ENCODE peak calls at places on chromosome 6, in ten cellular contexts. F is keratinocyte, G is HL-60, U is heart left ventricle, V is DND-41, Z is heart right ventricle, L is HCT116, Y is stomach, Q is AG04450, S is psoas muscle. K is an unnamed sample.

GRCh38 chr6:37547564-37548061 is 47.9 kb upstream of the CCDC167 start:
- DNase-seq in U (no peak), G (no peak), Z (peak), Y (no peak), Q (no peak), V (no peak), L (no peak), F (peak), S (no peak), K (no peak)

GRCh38 chr6:19416811-19417210 is 420.4 kb upstream of the ID4 start:
- DNase-seq in L (no peak), Z (no peak), S (no peak), Y (no peak), G (no peak), F (no peak), V (no peak), U (no peak), Q (no peak), K (no peak)

GRCh38 chr6:21151178-21151956 is 442.2 kb upstream of the SOX4 start:
- DNase-seq in G (no peak), Q (no peak), Z (no peak), S (no peak), V (no peak), F (no peak), L (no peak), Y (no peak), U (no peak), K (no peak)

GRCh38 chr6:152309648-152310047 is 327.5 kb downstream of the SYNE1 start:
- DNase-seq in V (peak), Q (no peak), Y (peak), Z (no peak), L (no peak), F (no peak), G (no peak), U (no peak), S (no peak), K (no peak)

GRCh38 chr6:36578030-36578825 is 15.9 kb upstream of the SRSF3 start:
- DNase-seq in Z (no peak), F (no peak), S (no peak), V (no peak), U (no peak), Q (no peak), Y (no peak), G (no peak), L (no peak), K (no peak)

GRCh38 chr6:64013061-64013410 is 377.4 kb downstream of the PHF3 start:
- DNase-seq in L (no peak), S (no peak), F (no peak), V (no peak), U (no peak), Q (no peak), Y (no peak), G (no peak), Z (no peak), K (no peak)

GRCh38 chr6:135158397-135158796 is 22.7 kb upstream of the MYB start:
- DNase-seq in U (no peak), G (no peak), L (no peak), Z (no peak), S (no peak), Y (no peak), Q (no peak), F (no peak), V (no peak), K (no peak)

GRCh38 chr6:151663559-151663958 is 143.9 kb upstream of the ESR1 start:
- DNase-seq in V (no peak), G (no peak), U (no peak), L (no peak), Z (no peak), Q (no peak), F (no peak), Y (no peak), S (no peak), K (no peak)

GRCh38 chr6:35092362-35093117 is 48.6 kb downstream of the TCP11 start:
- DNase-seq in S (peak), L (no peak), G (no peak), F (no peak), Y (no peak), Q (peak), Z (no peak), U (no peak), V (no peak), K (peak)

GRCh38 chr6:45951771-45952529 is 63.7 kb downstream of the CLIC5 start:
- DNase-seq in Y (no peak), L (no peak), F (no peak), S (no peak), V (no peak), Z (no peak), G (no peak), Q (no peak), U (no peak), K (no peak)

GRCh38 chr6:73585566-73586415 is 65.0 kb upstream of the EEF1A1 start:
- DNase-seq in S (no peak), U (no peak), Z (peak), Y (peak), G (peak), L (peak), V (peak), F (no peak), Q (peak), K (no peak)

GRCh38 chr6:26197736-26198625 is 110.8 kb downstream of the HFE start:
- DNase-seq in U (no peak), Y (no peak), Z (no peak), G (peak), F (no peak), V (peak), L (peak), Q (no peak), S (no peak), K (no peak)

GRCh38 chr6:7052441-7052936 is 55.3 kb upstream of the RREB1 start:
- DNase-seq in V (peak), Q (no peak), F (no peak), G (peak), L (no peak), S (peak), Y (peak), Z (peak), U (peak), K (peak)

GRCh38 chr6:165858571-165858970 is 195.5 kb upstream of the PDE10A start:
- DNase-seq in U (no peak), L (no peak), G (no peak), V (no peak), Q (no peak), Y (no peak), F (no peak), Z (no peak), S (no peak), K (no peak)

GRCh38 chr6:111804627-111805235 is 68.5 kb downstream of the FYN start:
- DNase-seq in G (no peak), Q (no peak), F (no peak), Y (peak), L (no peak), V (no peak), U (no peak), S (no peak), Z (no peak), K (no peak)

GRCh38 chr6:22399693-22400092 is 102.9 kb upstream of the PRL start:
- DNase-seq in G (no peak), Y (no peak), L (no peak), Z (no peak), V (no peak), U (no peak), F (no peak), S (no peak), Q (no peak), K (no peak)

GRCh38 chr6:108767418-108768175 is 80.6 kb upstream of the ARMC2 start:
- DNase-seq in S (no peak), L (no peak), V (no peak), Y (no peak), G (no peak), Q (no peak), F (no peak), U (no peak), Z (no peak), K (no peak)

GRCh38 chr6:73728548-73729205 is 32.7 kb downstream of the CD109 start:
- DNase-seq in F (no peak), V (no peak), G (peak), S (no peak), Y (no peak), L (no peak), Z (no peak), Q (no peak), U (no peak), K (no peak)

GRCh38 chr6:111844921-111845320 is 28.3 kb downstream of the FYN start:
- DNase-seq in F (no peak), Q (no peak), G (no peak), Y (no peak), L (no peak), U (no peak), Z (no peak), V (no peak), S (no peak), K (no peak)

GRCh38 chr6:4224082-4224978 is 89.0 kb upstream of the ECI2 start:
- DNase-seq in Y (no peak), G (no peak), Q (no peak), F (no peak), S (no peak), L (no peak), Z (no peak), U (no peak), V (no peak), K (no peak)

GRCh38 chr6:150697515-150697914 is 97.8 kb downstream of the PLEKHG1 start:
- DNase-seq in F (no peak), Z (no peak), Y (no peak), S (peak), V (no peak), Q (no peak), G (no peak), U (no peak), L (no peak), K (no peak)

GRCh38 chr6:13228264-13229204 is 99.8 kb downstream of the TBC1D7 start:
- DNase-seq in V (no peak), S (no peak), G (no peak), F (no peak), U (no peak), Q (no peak), L (no peak), Z (no peak), Y (no peak), K (no peak)

GRCh38 chr6:16669227-16669626 is 92.0 kb downstream of the ATXN1 start:
- DNase-seq in Q (no peak), F (no peak), L (peak), Y (peak), Z (no peak), G (no peak), S (no peak), U (no peak), V (no peak), K (no peak)

GRCh38 chr6:113449051-113449450 is 408.1 kb upstream of the MARCKS start:
- DNase-seq in Q (no peak), Y (no peak), V (no peak), S (no peak), F (no peak), Z (no peak), U (no peak), L (peak), G (no peak), K (no peak)

GRCh38 chr6:150116195-150116800 is 26.5 kb upstream of the PPP1R14C start:
- DNase-seq in S (no peak), L (no peak), U (no peak), Q (no peak), G (no peak), Z (no peak), F (no peak), V (no peak), Y (no peak), K (peak)

GRCh38 chr6:125839879-125840278 is 49.1 kb downstream of the NCOA7 start:
- DNase-seq in S (no peak), U (no peak), F (no peak), G (no peak), Q (no peak), Y (no peak), L (no peak), Z (no peak), V (no peak), K (no peak)

GRCh38 chr6:101614774-101615173 is 221.3 kb downstream of the GRIK2 start:
- DNase-seq in U (no peak), Z (no peak), V (no peak), G (no peak), S (no peak), F (peak), L (peak), Y (no peak), Q (peak), K (no peak)

GRCh38 chr6:101129851-101130250 is 248.7 kb upstream of the ASCC3 start:
- DNase-seq in V (no peak), L (no peak), Q (no peak), U (no peak), Y (no peak), Z (no peak), S (no peak), G (no peak), F (no peak), K (no peak)

GRCh38 chr6:31462964-31463940 is 34.7 kb upstream of the MICB start:
- DNase-seq in G (peak), U (peak), V (no peak), F (peak), Y (peak), Z (peak), L (peak), Q (no peak), S (peak), K (peak)

DNA sequence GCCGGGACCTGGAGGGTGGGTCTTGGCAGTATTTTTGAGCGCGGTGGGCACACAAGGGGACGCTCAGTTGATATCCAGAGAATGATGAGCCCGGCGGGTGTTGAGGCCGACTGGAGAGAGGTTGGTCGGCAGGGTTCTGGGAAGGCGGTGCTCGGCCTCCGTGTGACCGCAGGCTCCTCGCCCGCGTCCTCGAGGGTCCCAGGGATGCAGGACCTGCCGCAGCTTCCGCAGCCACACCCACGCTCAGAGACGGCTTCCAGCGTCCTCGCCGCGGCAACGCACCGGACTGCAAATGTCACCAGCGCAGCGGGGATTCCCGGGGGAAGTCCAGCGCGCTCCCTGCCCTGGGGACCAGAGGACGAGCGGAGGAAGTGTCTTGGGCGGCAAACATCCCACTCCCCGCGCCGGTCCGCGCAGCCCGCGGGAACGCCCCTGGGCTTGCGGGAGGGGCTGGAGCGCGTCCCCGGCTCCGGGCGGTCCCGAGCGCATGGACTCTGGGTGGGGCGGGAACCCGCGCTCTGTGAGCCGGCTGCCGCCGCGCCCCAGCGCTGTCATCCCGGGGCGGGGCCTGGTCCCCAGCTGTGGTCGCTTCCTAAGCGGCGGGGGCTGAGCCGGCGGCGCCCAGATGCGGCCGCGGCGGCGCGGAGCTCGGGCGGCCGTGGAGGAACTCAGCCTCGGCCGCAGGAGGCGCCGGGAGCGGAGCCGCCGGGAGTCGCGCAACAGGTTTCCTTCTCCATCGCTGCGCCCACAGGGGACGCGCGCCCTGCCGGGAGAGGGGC is at the start of gene STX11:
- DNase-seq in Q (no peak), G (peak), Z (peak), U (peak), S (peak), V (peak), L (no peak), F (no peak), Y (peak), K (peak)
- H3K27ac ChIP-seq in Q (no peak), G (peak), Z (peak), U (peak), S (peak), V (peak), L (no peak), F (no peak), Y (peak), K (peak)

DNA sequence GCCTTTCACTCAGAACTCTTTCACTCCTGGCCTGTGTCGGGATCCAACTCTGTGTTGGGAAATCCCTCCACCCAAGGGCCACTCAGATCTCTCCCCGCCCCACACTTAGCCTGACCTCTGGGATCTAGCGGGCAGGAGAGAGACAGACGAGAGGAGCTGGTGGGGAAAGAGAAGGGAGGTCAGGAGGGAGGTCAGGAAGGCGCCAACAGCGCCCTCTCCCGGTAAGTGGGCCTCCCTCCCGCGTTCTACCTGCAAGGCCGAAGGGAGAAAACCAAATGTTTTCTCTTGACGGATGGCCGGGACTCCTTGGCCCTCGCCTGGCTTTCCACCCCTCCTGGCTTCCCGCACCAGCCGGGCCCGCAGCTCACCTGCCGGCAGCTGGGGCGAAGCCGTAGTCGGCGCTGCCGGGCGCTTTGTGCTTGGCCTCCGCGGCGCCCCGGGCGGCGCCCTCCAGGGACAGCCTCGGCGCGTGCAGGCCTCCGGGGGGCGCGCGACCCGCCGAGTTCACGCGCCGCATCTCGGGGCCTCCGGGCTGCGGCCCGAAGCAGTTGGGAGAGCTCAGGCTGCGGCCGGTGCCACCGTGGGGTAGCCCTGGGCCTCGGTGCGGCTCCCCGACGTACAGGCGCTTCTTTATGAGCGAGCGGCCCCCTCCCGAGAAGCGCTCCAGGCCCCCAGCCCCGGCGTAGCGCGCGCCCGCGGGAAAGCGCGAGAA is 38.2 kb downstream of the C6orf132 start:
- DNase-seq in L (no peak), Z (peak), U (peak), G (peak), V (peak), Q (no peak), F (no peak), S (peak), Y (peak), K (no peak)
- H3K4me3 ChIP-seq in L (no peak), Z (peak), U (peak), G (peak), V (peak), Q (peak), F (no peak), S (peak), Y (peak), K (peak)

GRCh38 chr6:107246249-107246971 is 131.1 kb upstream of the BEND3 start:
- DNase-seq in F (no peak), G (no peak), Z (no peak), V (no peak), S (no peak), Q (no peak), Y (no peak), U (no peak), L (no peak), K (no peak)
- H3K27ac ChIP-seq in F (no peak), G (no peak), Z (no peak), V (no peak), S (no peak), Q (no peak), Y (no peak), U (no peak), L (no peak), K (no peak)

GRCh38 chr6:142011775-142012174 is 121.0 kb upstream of the GJE1 start:
- DNase-seq in S (no peak), U (no peak), Y (no peak), Q (no peak), V (no peak), Z (no peak), G (no peak), F (no peak), L (no peak), K (no peak)

GRCh38 chr6:142015011-142015410 is 117.7 kb upstream of the GJE1 start:
- DNase-seq in L (peak), Q (no peak), Y (no peak), U (no peak), Z (no peak), F (no peak), G (no peak), V (no peak), S (no peak), K (no peak)

GRCh38 chr6:142014515-142014914 is 118.2 kb upstream of the GJE1 start:
- DNase-seq in G (no peak), U (no peak), Q (peak), L (peak), Y (no peak), S (no peak), Z (no peak), V (no peak), F (peak), K (no peak)

GRCh38 chr6:142013286-142013685 is 119.4 kb upstream of the GJE1 start:
- DNase-seq in Z (no peak), G (no peak), V (no peak), F (peak), U (no peak), Q (peak), Y (no peak), L (peak), S (no peak), K (no peak)

GRCh38 chr6:142013875-142014495 is 118.7 kb upstream of the GJE1 start:
- DNase-seq in U (no peak), V (no peak), G (no peak), Y (no peak), Q (no peak), Z (no peak), L (peak), F (no peak), S (no peak), K (no peak)
- H3K4me3 ChIP-seq in U (no peak), V (no peak), G (no peak), Y (no peak), Q (no peak), Z (no peak), L (peak), F (peak), S (no peak), K (no peak)

GRCh38 chr6:273441-274111 is 18.7 kb upstream of the DUSP22 start:
- DNase-seq in V (no peak), Y (no peak), G (no peak), Z (no peak), S (no peak), U (no peak), L (no peak), Q (no peak), F (no peak), K (no peak)
- H3K27ac ChIP-seq in V (no peak), Y (no peak), G (no peak), Z (no peak), S (no peak), U (no peak), L (no peak), Q (no peak), F (no peak), K (no peak)

GRCh38 chr6:56143796-56144195 is 103.6 kb downstream of the COL21A1 start:
- DNase-seq in V (no peak), U (no peak), Z (no peak), S (no peak), Y (no peak), F (no peak), Q (no peak), G (no peak), L (no peak), K (no peak)
- H3K4me3 ChIP-seq in V (no peak), U (no peak), Z (no peak), S (no peak), Y (no peak), F (no peak), Q (no peak), G (no peak), L (no peak), K (no peak)